ENCODE peak calls at places on chromosomes 12 and 14, in eight cellular contexts. E, S, B, F, N, L, J and I are unnamed samples. For H3K36me3, the result is how much of the 10 kb centered on the place peaks cover.

GRCh38 chr12:109982211-109982610 is 14.0 kb downstream of the GIT2 start:
- DNase-seq in S (no peak), F (no peak), E (no peak), N (peak), J (no peak), B (no peak), L (no peak), I (no peak)

GRCh38 chr14:55114720-55115119 is 14.3 kb upstream of the LGALS3 start:
- DNase-seq in S (no peak), N (no peak), E (no peak), B (no peak), J (no peak), L (no peak), F (no peak), I (no peak)

GRCh38 chr12:28083816-28084678 is 106.2 kb upstream of the CCDC91 start:
- DNase-seq in J (no peak), N (peak), L (no peak), E (no peak), B (no peak), S (no peak), F (no peak), I (no peak)

GRCh38 chr12:28500373-28501024 is 310.2 kb downstream of the CCDC91 start:
- DNase-seq in S (no peak), N (peak), L (no peak), E (no peak), J (no peak), B (no peak), F (no peak), I (no peak)

GRCh38 chr12:92478692-92479091 is 224.1 kb upstream of the PLEKHG7 start:
- DNase-seq in S (no peak), B (no peak), N (no peak), L (no peak), F (no peak), E (no peak), J (no peak), I (no peak)

GRCh38 chr14:61280092-61280525 is 1.0 kb downstream of the TMEM30B start:
- DNase-seq in S (no peak), B (peak), E (no peak), F (no peak), J (no peak), N (no peak), L (no peak), I (no peak)

GRCh38 chr12:70831538-70831937 is 89.0 kb downstream of the PTPRR start:
- DNase-seq in F (peak), E (no peak), S (no peak), J (no peak), N (peak), L (no peak), B (no peak), I (no peak)

GRCh38 chr12:105214141-105214540 is 21.8 kb downstream of the APPL2 start:
- DNase-seq in L (no peak), J (no peak), S (no peak), N (peak), F (no peak), B (no peak), E (no peak), I (no peak)

GRCh38 chr14:67883717-67884116 is 64.1 kb downstream of the RAD51B start:
- DNase-seq in J (no peak), N (peak), S (no peak), F (no peak), L (no peak), E (no peak), B (no peak), I (no peak)

GRCh38 chr12:117580718-117581062 is 219.3 kb upstream of the NOS1 start:
- DNase-seq in L (peak), B (no peak), E (no peak), F (peak), S (peak), J (peak), N (no peak), I (peak)

GRCh38 chr14:34489324-34489723 is 27.3 kb upstream of the SPTSSA start:
- DNase-seq in F (no peak), B (no peak), N (peak), S (no peak), L (no peak), E (no peak), J (no peak), I (no peak)

GRCh38 chr12:79016181-79016580 is 151.6 kb downstream of the SYT1 start:
- DNase-seq in F (no peak), J (no peak), S (no peak), N (no peak), L (no peak), B (no peak), E (no peak), I (no peak)

GRCh38 chr12:46680506-46680905 is 145.3 kb downstream of the SLC38A4 start:
- DNase-seq in F (no peak), B (no peak), J (no peak), L (no peak), N (no peak), E (no peak), S (no peak), I (no peak)

GRCh38 chr14:102050026-102050405 is 36.8 kb downstream of the HSP90AA1 start:
- DNase-seq in L (no peak), N (no peak), F (no peak), J (no peak), B (no peak), E (peak), S (no peak), I (no peak)

GRCh38 chr14:73237786-73238261 is 518 bp downstream of the PAPLN start:
- DNase-seq in E (peak), B (no peak), L (no peak), S (no peak), J (no peak), N (peak), F (peak), I (no peak)

GRCh38 chr14:98207466-98207865 is 1064.5 kb downstream of the BCL11B start:
- DNase-seq in F (no peak), L (no peak), S (no peak), N (no peak), J (no peak), E (no peak), B (no peak), I (no peak)

GRCh38 chr14:94385553-94386057 is 2.8 kb downstream of the SERPINA1 start:
- DNase-seq in S (no peak), N (no peak), L (no peak), E (no peak), F (no peak), B (no peak), J (no peak), I (no peak)
- H3K36me3 ChIP-seq in S (under half), N (under half), L (under half), E (under half), F (under half), B (under half), J (under half), I (under half)

GRCh38 chr12:4545195-4545594 is 6.5 kb downstream of the RAD51AP1 start:
- DNase-seq in J (no peak), L (no peak), B (no peak), F (no peak), N (no peak), E (no peak), S (no peak), I (no peak)
- H3K36me3 ChIP-seq in J (under half), L (under half), B (under half), F (under half), N (under half), E (under half), S (under half), I (half or more)

DNA sequence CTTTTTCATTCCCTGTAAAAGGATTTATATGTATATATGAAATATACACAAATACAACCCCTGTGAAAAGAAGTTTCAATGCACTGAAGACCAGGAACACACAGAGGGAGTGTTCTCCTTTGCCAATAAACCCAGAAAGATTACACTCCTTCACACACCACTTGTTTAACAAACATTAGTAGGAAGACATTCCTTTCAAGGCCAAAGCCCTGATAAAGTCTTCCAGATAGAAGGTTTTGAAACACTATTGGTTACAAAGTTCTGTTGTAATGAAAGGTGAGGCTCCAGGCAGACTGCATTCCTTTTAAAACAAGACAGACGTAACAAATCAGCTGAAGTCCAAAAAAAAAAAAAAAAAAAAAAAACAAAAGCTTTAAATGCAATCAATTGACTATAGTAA is 81.0 kb downstream of the PTPN21 start:
- DNase-seq in J (no peak), F (no peak), B (no peak), L (no peak), N (no peak), E (no peak), S (no peak), I (no peak)
- H3K36me3 ChIP-seq in J (half or more), F (under half), B (under half), L (half or more), N (under half), E (under half), S (under half), I (under half)

GRCh38 chr14:71729581-71729980 is 202.6 kb upstream of the RGS6 start:
- DNase-seq in N (no peak), J (no peak), S (no peak), F (no peak), E (no peak), B (no peak), L (no peak), I (no peak)
- H3K36me3 ChIP-seq in N (under half), J (under half), S (under half), F (under half), E (half or more), B (half or more), L (under half), I (under half)

GRCh38 chr12:67704071-67704470 is 55.5 kb downstream of the DYRK2 start:
- DNase-seq in N (no peak), B (no peak), J (no peak), F (no peak), S (no peak), E (no peak), L (no peak), I (peak)
- H3K36me3 ChIP-seq in N (under half), B (under half), J (under half), F (under half), S (under half), E (under half), L (under half), I (under half)